ENCODE peak calls at places on chromosome 21, in ten cellular contexts. One of them, this sample, is unnamed.

GRCh38 chr21:26188422-26188821 is 17.9 kb upstream of the APP start:
- DNase-seq in SK-N-SH: no peak
- DNase-seq in GM23338: no peak
- DNase-seq in breast epithelium: no peak
- DNase-seq in upper lobe of left lung: no peak
- DNase-seq in HCT116: no peak
- DNase-seq in spleen: no peak
- DNase-seq in K562: no peak
- DNase-seq in endothelial cell of umbilical vein: no peak
- DNase-seq in transverse colon: no peak
- DNase-seq in this sample: no peak

GRCh38 chr21:44710756-44711326 is 531 bp downstream of the TSPEAR start:
- DNase-seq in spleen: no peak
- DNase-seq in upper lobe of left lung: no peak
- DNase-seq in transverse colon: no peak
- DNase-seq in K562: no peak
- DNase-seq in endothelial cell of umbilical vein: no peak
- DNase-seq in breast epithelium: no peak
- DNase-seq in SK-N-SH: peak; percentile 16
- DNase-seq in HCT116: no peak
- DNase-seq in GM23338: peak; percentile 84
- DNase-seq in this sample: no peak

GRCh38 chr21:44521928-44522752 is 17.9 kb downstream of the KRTAP10-1 start:
- DNase-seq in spleen: peak; percentile 51
- DNase-seq in breast epithelium: peak; percentile 37
- DNase-seq in HCT116: no peak
- DNase-seq in GM23338: no peak
- DNase-seq in upper lobe of left lung: peak; percentile 64
- DNase-seq in transverse colon: peak; percentile 2
- DNase-seq in SK-N-SH: peak; percentile 28
- DNase-seq in endothelial cell of umbilical vein: no peak
- DNase-seq in K562: no peak
- DNase-seq in this sample: no peak

GRCh38 chr21:39483917-39484316 is 32.1 kb downstream of the SH3BGR start:
- DNase-seq in spleen: no peak
- DNase-seq in SK-N-SH: no peak
- DNase-seq in transverse colon: no peak
- DNase-seq in K562: no peak
- DNase-seq in breast epithelium: no peak
- DNase-seq in HCT116: no peak
- DNase-seq in endothelial cell of umbilical vein: peak; percentile 2
- DNase-seq in upper lobe of left lung: no peak
- DNase-seq in GM23338: no peak
- DNase-seq in this sample: no peak

GRCh38 chr21:44758141-44758561 is 43.5 kb downstream of the UBE2G2 start:
- DNase-seq in upper lobe of left lung: peak; percentile 44
- DNase-seq in endothelial cell of umbilical vein: no peak
- DNase-seq in HCT116: no peak
- DNase-seq in spleen: no peak
- DNase-seq in transverse colon: no peak
- DNase-seq in breast epithelium: no peak
- DNase-seq in GM23338: no peak
- DNase-seq in K562: no peak
- DNase-seq in SK-N-SH: no peak
- DNase-seq in this sample: no peak

GRCh38 chr21:16279658-16280581 is 550.1 kb downstream of the USP25 start:
- DNase-seq in K562: no peak
- DNase-seq in HCT116: no peak
- DNase-seq in spleen: no peak
- DNase-seq in transverse colon: no peak
- DNase-seq in SK-N-SH: no peak
- DNase-seq in breast epithelium: no peak
- DNase-seq in GM23338: peak; percentile 62
- DNase-seq in endothelial cell of umbilical vein: peak; percentile 70
- DNase-seq in upper lobe of left lung: no peak
- DNase-seq in this sample: no peak

GRCh38 chr21:39175154-39175553 is 8.1 kb downstream of the PSMG1 start:
- DNase-seq in spleen: no peak
- DNase-seq in K562: no peak
- DNase-seq in GM23338: peak; percentile 34
- DNase-seq in SK-N-SH: no peak
- DNase-seq in upper lobe of left lung: no peak
- DNase-seq in endothelial cell of umbilical vein: peak; percentile 44
- DNase-seq in transverse colon: no peak
- DNase-seq in HCT116: no peak
- DNase-seq in breast epithelium: no peak
- DNase-seq in this sample: no peak

GRCh38 chr21:35349378-35350080 is 300.4 kb upstream of the RUNX1 start:
- DNase-seq in GM23338: no peak
- DNase-seq in transverse colon: no peak
- DNase-seq in endothelial cell of umbilical vein: no peak
- DNase-seq in breast epithelium: no peak
- DNase-seq in K562: no peak
- DNase-seq in SK-N-SH: no peak
- DNase-seq in spleen: no peak
- DNase-seq in HCT116: no peak
- DNase-seq in upper lobe of left lung: no peak
- DNase-seq in this sample: no peak

GRCh38 chr21:44006656-44007055 is 5.5 kb upstream of the TRAPPC10 start:
- DNase-seq in SK-N-SH: no peak
- DNase-seq in K562: no peak
- DNase-seq in HCT116: no peak
- DNase-seq in transverse colon: no peak
- DNase-seq in spleen: no peak
- DNase-seq in upper lobe of left lung: no peak
- DNase-seq in breast epithelium: no peak
- DNase-seq in endothelial cell of umbilical vein: no peak
- DNase-seq in GM23338: no peak
- DNase-seq in this sample: no peak

GRCh38 chr21:36169465-36170128 is 13.0 kb downstream of the DOP1B start:
- DNase-seq in upper lobe of left lung: peak; percentile 56
- DNase-seq in GM23338: peak; percentile 41
- DNase-seq in SK-N-SH: no peak
- DNase-seq in spleen: peak; percentile 82
- DNase-seq in K562: no peak
- DNase-seq in breast epithelium: no peak
- DNase-seq in transverse colon: no peak
- DNase-seq in endothelial cell of umbilical vein: no peak
- DNase-seq in HCT116: no peak
- DNase-seq in this sample: no peak

GRCh38 chr21:18663663-18664062 is 260.1 kb upstream of the TMPRSS15 start:
- DNase-seq in endothelial cell of umbilical vein: no peak
- DNase-seq in SK-N-SH: no peak
- DNase-seq in K562: no peak
- DNase-seq in breast epithelium: no peak
- DNase-seq in spleen: no peak
- DNase-seq in HCT116: no peak
- DNase-seq in upper lobe of left lung: no peak
- DNase-seq in GM23338: no peak
- DNase-seq in transverse colon: no peak
- DNase-seq in this sample: no peak

GRCh38 chr21:32789709-32790108 is 18.2 kb upstream of the PAXBP1 start:
- DNase-seq in breast epithelium: no peak
- DNase-seq in HCT116: no peak
- DNase-seq in SK-N-SH: no peak
- DNase-seq in endothelial cell of umbilical vein: no peak
- DNase-seq in spleen: no peak
- DNase-seq in transverse colon: no peak
- DNase-seq in GM23338: no peak
- DNase-seq in K562: no peak
- DNase-seq in upper lobe of left lung: no peak
- DNase-seq in this sample: no peak
- H3K4me1 ChIP-seq in breast epithelium: no peaks in the 10 kb centered on the region
- H3K4me1 ChIP-seq in HCT116: no peaks in the 10 kb centered on the region
- H3K4me1 ChIP-seq in SK-N-SH: no peaks in the 10 kb centered on the region
- H3K4me1 ChIP-seq in endothelial cell of umbilical vein: peaks cover 3% of the 10 kb centered on the region
- H3K4me1 ChIP-seq in spleen: no peaks in the 10 kb centered on the region
- H3K4me1 ChIP-seq in transverse colon: no peaks in the 10 kb centered on the region
- H3K4me1 ChIP-seq in GM23338: no peaks in the 10 kb centered on the region
- H3K4me1 ChIP-seq in K562: no peaks in the 10 kb centered on the region
- H3K4me1 ChIP-seq in upper lobe of left lung: no peaks in the 10 kb centered on the region
- H3K4me1 ChIP-seq in this sample: no peaks in the 10 kb centered on the region

GRCh38 chr21:42757826-42758655 is 104.6 kb downstream of the PDE9A start:
- DNase-seq in SK-N-SH: no peak
- DNase-seq in K562: no peak
- DNase-seq in upper lobe of left lung: no peak
- DNase-seq in HCT116: no peak
- DNase-seq in GM23338: no peak
- DNase-seq in transverse colon: no peak
- DNase-seq in spleen: peak; percentile 70
- DNase-seq in breast epithelium: no peak
- DNase-seq in endothelial cell of umbilical vein: no peak
- DNase-seq in this sample: no peak

GRCh38 chr21:42755766-42756579 is 102.6 kb downstream of the PDE9A start:
- DNase-seq in HCT116: no peak
- DNase-seq in K562: no peak
- DNase-seq in SK-N-SH: no peak
- DNase-seq in GM23338: no peak
- DNase-seq in breast epithelium: no peak
- DNase-seq in transverse colon: no peak
- DNase-seq in endothelial cell of umbilical vein: no peak
- DNase-seq in spleen: peak; percentile 68
- DNase-seq in upper lobe of left lung: no peak
- DNase-seq in this sample: no peak

GRCh38 chr21:42756580-42757250 is 103.3 kb downstream of the PDE9A start:
- DNase-seq in breast epithelium: no peak
- DNase-seq in K562: no peak
- DNase-seq in upper lobe of left lung: no peak
- DNase-seq in endothelial cell of umbilical vein: no peak
- DNase-seq in GM23338: no peak
- DNase-seq in transverse colon: no peak
- DNase-seq in HCT116: no peak
- DNase-seq in SK-N-SH: no peak
- DNase-seq in spleen: peak; percentile 71
- DNase-seq in this sample: no peak

GRCh38 chr21:42758721-42759593 is 105.5 kb downstream of the PDE9A start:
- DNase-seq in endothelial cell of umbilical vein: no peak
- DNase-seq in K562: peak; percentile 16
- DNase-seq in GM23338: no peak
- DNase-seq in HCT116: no peak
- DNase-seq in upper lobe of left lung: no peak
- DNase-seq in breast epithelium: no peak
- DNase-seq in spleen: peak; percentile 56
- DNase-seq in transverse colon: no peak
- DNase-seq in SK-N-SH: no peak
- DNase-seq in this sample: no peak

GRCh38 chr21:42757422-42757821 is 104.0 kb downstream of the PDE9A start:
- DNase-seq in upper lobe of left lung: no peak
- DNase-seq in SK-N-SH: no peak
- DNase-seq in breast epithelium: no peak
- DNase-seq in HCT116: no peak
- DNase-seq in spleen: peak; percentile 49
- DNase-seq in K562: no peak
- DNase-seq in transverse colon: no peak
- DNase-seq in endothelial cell of umbilical vein: no peak
- DNase-seq in GM23338: no peak
- DNase-seq in this sample: no peak
- H3K27ac ChIP-seq in upper lobe of left lung: no peak overlapping the region
- H3K27ac ChIP-seq in SK-N-SH: no peak overlapping the region
- H3K27ac ChIP-seq in breast epithelium: no peak overlapping the region
- H3K27ac ChIP-seq in HCT116: no peak overlapping the region
- H3K27ac ChIP-seq in spleen: no peak overlapping the region
- H3K27ac ChIP-seq in K562: no peak overlapping the region
- H3K27ac ChIP-seq in transverse colon: no peak overlapping the region
- H3K27ac ChIP-seq in endothelial cell of umbilical vein: no peak overlapping the region
- H3K27ac ChIP-seq in GM23338: no peak overlapping the region
- H3K27ac ChIP-seq in this sample: no peak overlapping the region

DNA sequence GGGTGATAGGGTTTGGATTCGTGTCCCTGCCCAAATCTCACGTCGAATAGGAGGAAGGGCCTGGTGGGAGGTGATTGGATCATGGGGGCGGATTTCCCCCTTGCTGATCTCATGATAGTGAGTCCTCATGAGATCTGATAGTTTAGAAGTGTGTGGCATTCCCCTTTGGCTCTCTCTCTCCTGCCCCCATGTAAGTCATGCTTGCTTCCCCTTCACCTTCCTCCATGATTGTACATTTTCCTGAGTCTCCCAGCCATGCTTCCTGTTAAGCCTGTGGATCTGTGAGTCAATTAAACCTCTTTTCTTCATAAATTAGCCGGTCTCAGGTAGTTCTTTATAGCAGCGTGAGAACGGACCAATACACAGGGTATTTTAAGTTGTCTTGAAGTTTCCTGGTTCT is 60.6 kb downstream of the VPS26C start:
- DNase-seq in endothelial cell of umbilical vein: peak; percentile 9
- DNase-seq in upper lobe of left lung: no peak
- DNase-seq in GM23338: no peak
- DNase-seq in transverse colon: no peak
- DNase-seq in HCT116: no peak
- DNase-seq in SK-N-SH: no peak
- DNase-seq in breast epithelium: no peak
- DNase-seq in K562: no peak
- DNase-seq in spleen: no peak
- DNase-seq in this sample: no peak
- TF ChIP-seq POLR2AphosphoS5 in endothelial cell of umbilical vein: no peak
- TF ChIP-seq POLR2AphosphoS5 in upper lobe of left lung: no peak
- TF ChIP-seq POLR2AphosphoS5 in GM23338: no peak
- TF ChIP-seq POLR2AphosphoS5 in transverse colon: no peak
- TF ChIP-seq POLR2AphosphoS5 in HCT116: no peak
- TF ChIP-seq POLR2AphosphoS5 in SK-N-SH: no peak
- TF ChIP-seq POLR2AphosphoS5 in breast epithelium: no peak
- TF ChIP-seq POLR2AphosphoS5 in K562: no peak
- TF ChIP-seq POLR2AphosphoS5 in spleen: no peak
- TF ChIP-seq POLR2AphosphoS5 in this sample: no peak

GRCh38 chr21:33022489-33022827 is 3.3 kb upstream of the OLIG2 start:
- DNase-seq in breast epithelium: no peak
- DNase-seq in spleen: no peak
- DNase-seq in upper lobe of left lung: peak; percentile 51
- DNase-seq in transverse colon: no peak
- DNase-seq in K562: no peak
- DNase-seq in HCT116: no peak
- DNase-seq in GM23338: no peak
- DNase-seq in endothelial cell of umbilical vein: no peak
- DNase-seq in SK-N-SH: peak; percentile 12
- DNase-seq in this sample: no peak

GRCh38 chr21:33019885-33020557 is 5.7 kb upstream of the OLIG2 start:
- DNase-seq in HCT116: no peak
- DNase-seq in breast epithelium: no peak
- DNase-seq in spleen: no peak
- DNase-seq in upper lobe of left lung: peak; percentile 83
- DNase-seq in K562: no peak
- DNase-seq in endothelial cell of umbilical vein: no peak
- DNase-seq in transverse colon: no peak
- DNase-seq in SK-N-SH: peak; percentile 29
- DNase-seq in GM23338: peak; percentile 84
- DNase-seq in this sample: no peak

GRCh38 chr21:33021667-33022066 is 4.1 kb upstream of the OLIG2 start:
- DNase-seq in HCT116: no peak
- DNase-seq in breast epithelium: no peak
- DNase-seq in SK-N-SH: no peak
- DNase-seq in endothelial cell of umbilical vein: no peak
- DNase-seq in transverse colon: no peak
- DNase-seq in spleen: no peak
- DNase-seq in upper lobe of left lung: no peak
- DNase-seq in K562: no peak
- DNase-seq in GM23338: no peak
- DNase-seq in this sample: no peak

GRCh38 chr21:33020558-33021100 is 5.1 kb upstream of the OLIG2 start:
- DNase-seq in transverse colon: no peak
- DNase-seq in GM23338: no peak
- DNase-seq in spleen: no peak
- DNase-seq in breast epithelium: no peak
- DNase-seq in SK-N-SH: peak; percentile 33
- DNase-seq in endothelial cell of umbilical vein: no peak
- DNase-seq in HCT116: no peak
- DNase-seq in K562: no peak
- DNase-seq in upper lobe of left lung: no peak
- DNase-seq in this sample: no peak

GRCh38 chr21:33021150-33021549 is 4.6 kb upstream of the OLIG2 start:
- DNase-seq in endothelial cell of umbilical vein: no peak
- DNase-seq in GM23338: no peak
- DNase-seq in transverse colon: no peak
- DNase-seq in SK-N-SH: no peak
- DNase-seq in K562: no peak
- DNase-seq in breast epithelium: no peak
- DNase-seq in upper lobe of left lung: no peak
- DNase-seq in HCT116: no peak
- DNase-seq in spleen: no peak
- DNase-seq in this sample: no peak
- H3K4me1 ChIP-seq in endothelial cell of umbilical vein: no peaks in the 10 kb centered on the region
- H3K4me1 ChIP-seq in GM23338: peaks cover 35% of the 10 kb centered on the region
- H3K4me1 ChIP-seq in transverse colon: no peaks in the 10 kb centered on the region
- H3K4me1 ChIP-seq in SK-N-SH: no peaks in the 10 kb centered on the region
- H3K4me1 ChIP-seq in K562: peaks cover 19% of the 10 kb centered on the region
- H3K4me1 ChIP-seq in breast epithelium: no peaks in the 10 kb centered on the region
- H3K4me1 ChIP-seq in upper lobe of left lung: peaks cover 40% of the 10 kb centered on the region
- H3K4me1 ChIP-seq in HCT116: no peaks in the 10 kb centered on the region
- H3K4me1 ChIP-seq in spleen: peaks cover 40% of the 10 kb centered on the region
- H3K4me1 ChIP-seq in this sample: peaks cover 28% of the 10 kb centered on the region